ENCODE peak calls at places on chromosomes 6 and 20, in four cellular contexts. W is NK-92 treated with Interleukin-12 subunit alpha and Interleukin-12 subunit beta, amount 100 ng/mL, for 24 hours; X is ELR; O is ovary. Q is an unnamed sample.

GRCh38 chr20:1005452-1006027 is 3.4 kb upstream of the RSPO4 start:
- DNase-seq in O (no peak), X (peak), W (no peak), Q (peak)

GRCh38 chr6:30864325-30864724 is 20.0 kb upstream of the DDR1 start:
- DNase-seq in X (no peak), O (no peak), W (no peak), Q (no peak)

GRCh38 chr6:145247677-145248419 is 487.5 kb downstream of the EPM2A start:
- DNase-seq in X (peak), O (no peak), W (no peak), Q (peak)

GRCh38 chr6:160692369-160692959 is 9.6 kb upstream of the PLG start:
- DNase-seq in W (no peak), O (no peak), X (no peak), Q (peak)

GRCh38 chr20:50582591-50583234 is 72.5 kb downstream of the PTPN1 start:
- DNase-seq in O (no peak), W (no peak), X (no peak), Q (no peak)

GRCh38 chr6:150373260-150373701 is 4.5 kb downstream of the IYD start:
- DNase-seq in O (no peak), X (no peak), W (no peak), Q (no peak)

GRCh38 chr20:40704828-40705227 is 15.8 kb upstream of the MAFB start:
- DNase-seq in W (no peak), X (no peak), O (no peak), Q (peak)

GRCh38 chr20:48652961-48653705 is 174.7 kb downstream of the PREX1 start:
- DNase-seq in W (no peak), X (no peak), O (no peak), Q (no peak)

GRCh38 chr6:165574770-165575549 is 88.1 kb downstream of the PDE10A start:
- DNase-seq in W (no peak), O (no peak), X (no peak), Q (no peak)

GRCh38 chr6:15065603-15066002 is 180.3 kb upstream of the JARID2 start:
- DNase-seq in O (no peak), W (no peak), X (no peak), Q (peak)

GRCh38 chr6:28211840-28212509 is 13.1 kb upstream of the ZSCAN9 start:
- DNase-seq in O (no peak), W (no peak), X (no peak), Q (peak)

GRCh38 chr20:51622004-51622874 is 79.7 kb upstream of the NFATC2 start:
- DNase-seq in X (peak), O (no peak), W (no peak), Q (no peak)

GRCh38 chr20:54048489-54048888 is 21.9 kb downstream of the BCAS1 start:
- DNase-seq in W (no peak), X (no peak), O (no peak), Q (no peak)

GRCh38 chr20:36461600-36462439 is 79.5 kb upstream of the MYL9 start:
- DNase-seq in O (peak), W (peak), X (peak), Q (peak)

GRCh38 chr20:21202284-21202683 is 76.4 kb downstream of the KIZ start:
- DNase-seq in O (no peak), W (no peak), X (peak), Q (peak)

Q was measured in RPMI7951.